ENCODE peak calls at places on chromosomes 16 and 17, in nine cellular contexts. A is astrocyte of the spinal cord; Y is NCI-H1105; O is effector CD4-positive, alpha-beta T cell; I is heart right ventricle; N is breast epithelium; Q is HT-29; P is HEK293T; T is endothelial cell. F is an unnamed sample.

GRCh38 chr17:50196826-50197225 is 4.6 kb downstream of the COL1A1 start:
- DNase-seq in A (peak), Y (no peak), O (no peak), I (no peak), N (no peak), Q (no peak), P (no peak), T (no peak), F (no peak)

GRCh38 chr17:43443381-43443780 is 40.4 kb upstream of the DHX8 start:
- DNase-seq in A (no peak), Y (no peak), O (no peak), I (no peak), N (no peak), Q (no peak), P (no peak), T (no peak), F (no peak)

GRCh38 chr16:8572919-8573724 is 17.2 kb downstream of the TMEM114 start:
- DNase-seq in A (peak), Y (no peak), O (no peak), I (no peak), N (no peak), Q (peak), P (peak), T (peak), F (no peak)

GRCh38 chr16:31265329-31266245 is 5.8 kb downstream of the ITGAM start:
- DNase-seq in A (no peak), Y (no peak), O (peak), I (no peak), N (no peak), Q (peak), P (no peak), T (no peak), F (no peak)

GRCh38 chr17:1162116-1162855 is 17.5 kb downstream of the ABR start:
- DNase-seq in A (no peak), Y (no peak), O (no peak), I (no peak), N (no peak), Q (no peak), P (no peak), T (no peak), F (no peak)

GRCh38 chr17:74528491-74529199 is 2.6 kb downstream of the CD300LB start:
- DNase-seq in A (no peak), Y (no peak), O (no peak), I (peak), N (peak), Q (no peak), P (no peak), T (no peak), F (peak)

GRCh38 chr16:30049871-30050270 is 15.7 kb upstream of the ALDOA start:
- DNase-seq in A (no peak), Y (no peak), O (no peak), I (no peak), N (no peak), Q (no peak), P (no peak), T (no peak), F (no peak)

GRCh38 chr17:66341462-66341861 is 39.0 kb downstream of the PRKCA start:
- DNase-seq in A (no peak), Y (no peak), O (no peak), I (no peak), N (no peak), Q (no peak), P (no peak), T (no peak), F (no peak)

GRCh38 chr16:53435066-53435688 is 906 bp downstream of the RBL2 start:
- DNase-seq in A (peak), Y (peak), O (peak), I (peak), N (peak), Q (peak), P (peak), T (peak), F (peak)

GRCh38 chr16:35750157-35750689 is 2290.8 kb downstream of the TP53TG3F start:
- DNase-seq in A (no peak), Y (no peak), O (no peak), I (no peak), N (no peak), Q (no peak), P (no peak), T (no peak), F (no peak)

GRCh38 chr16:889586-889985 is 81.2 kb downstream of the LMF1 start:
- DNase-seq in A (no peak), Y (no peak), O (no peak), I (no peak), N (no peak), Q (no peak), P (no peak), T (no peak), F (no peak)

GRCh38 chr17:68819465-68819864 is 135.7 kb downstream of the ABCA8 start:
- DNase-seq in A (no peak), Y (no peak), O (no peak), I (no peak), N (no peak), Q (no peak), P (no peak), T (no peak), F (no peak)

GRCh38 chr17:50462446-50462845 is 6.2 kb downstream of the CHAD start:
- DNase-seq in A (no peak), Y (no peak), O (no peak), I (no peak), N (no peak), Q (no peak), P (no peak), T (no peak), F (no peak)

GRCh38 chr17:31433811-31434210 is 42.3 kb downstream of the RAB11FIP4 start:
- DNase-seq in A (no peak), Y (no peak), O (no peak), I (no peak), N (no peak), Q (no peak), P (no peak), T (no peak), F (no peak)

GRCh38 chr17:59839646-59840328 is 53.0 kb downstream of the TUBD1 start:
- DNase-seq in A (peak), Y (no peak), O (no peak), I (no peak), N (no peak), Q (peak), P (no peak), T (no peak), F (no peak)

GRCh38 chr17:28763804-28764266 is 20.0 kb downstream of the TRAF4 start:
- DNase-seq in A (peak), Y (peak), O (peak), I (peak), N (peak), Q (peak), P (peak), T (peak), F (peak)